ENCODE peak calls at places on chromosome 12, in eight cellular contexts. E is suprapubic skin, B is HCT116, Y is endothelial cell of umbilical vein, G is Panc1, H is HL-60, D is GM23338, A is H1. V is an unnamed sample.

GRCh38 chr12:47209014-47209413 is 129.3 kb upstream of the AMIGO2 start:
- DNase-seq in H (no peak), Y (no peak), E (no peak), G (no peak), D (no peak), B (no peak), A (no peak), V (no peak)

GRCh38 chr12:124053855-124054254 is 80.8 kb downstream of the ZNF664 start:
- DNase-seq in H (no peak), E (no peak), D (peak; percentile 88), Y (peak; percentile 92), G (no peak), B (peak; percentile 12), A (peak; percentile 61), V (peak; percentile 62)

GRCh38 chr12:99658950-99659349 is 11.4 kb downstream of the GARIN6 start:
- DNase-seq in D (peak; percentile 11), H (no peak), Y (no peak), E (no peak), G (no peak), A (no peak), B (peak; percentile 4), V (no peak)

GRCh38 chr12:110802489-110802888 is 44.3 kb upstream of the CCDC63 start:
- DNase-seq in B (no peak), E (no peak), G (no peak), H (no peak), A (no peak), D (no peak), Y (no peak), V (no peak)

GRCh38 chr12:80709811-80710726 is 2.6 kb downstream of the MYF6 start:
- DNase-seq in D (peak; percentile 87), G (peak; percentile 18), B (peak; percentile 4), Y (no peak), H (no peak), E (no peak), A (peak; percentile 65), V (no peak)

GRCh38 chr12:14373202-14373601 is 7.7 kb downstream of the ATF7IP start:
- DNase-seq in D (no peak), Y (peak; percentile 81), E (no peak), H (no peak), B (no peak), A (no peak), G (no peak), V (no peak)

GRCh38 chr12:47194501-47194900 is 114.7 kb upstream of the AMIGO2 start:
- DNase-seq in G (no peak), E (no peak), D (no peak), A (no peak), B (no peak), Y (no peak), H (peak; percentile 45), V (no peak)

GRCh38 chr12:29320295-29321090 is 60.5 kb downstream of the ERGIC2 start:
- DNase-seq in A (no peak), H (no peak), E (no peak), B (no peak), D (no peak), G (peak; percentile 15), Y (peak; percentile 57), V (no peak)

GRCh38 chr12:102465762-102466560 is 14.4 kb downstream of the IGF1 start:
- DNase-seq in B (no peak), E (no peak), Y (no peak), G (no peak), H (no peak), D (no peak), A (no peak), V (no peak)

GRCh38 chr12:69837191-69838085 is 12.4 kb downstream of the MYRFL start:
- DNase-seq in D (no peak), G (no peak), A (no peak), E (no peak), B (peak; percentile 1), Y (peak; percentile 94), H (no peak), V (no peak)

GRCh38 chr12:112116232-112117060 is 7.9 kb upstream of the NAA25 start:
- DNase-seq in E (peak; percentile 70), Y (peak; percentile 82), B (peak; percentile 23), H (peak; percentile 70), A (peak; percentile 76), D (peak; percentile 95), G (no peak), V (peak; percentile 69)

GRCh38 chr12:110170535-110171185 is 46.5 kb downstream of the IFT81 start:
- DNase-seq in G (no peak), A (no peak), H (no peak), E (no peak), Y (no peak), D (no peak), B (no peak), V (no peak)

GRCh38 chr12:10242539-10242938 is 29.9 kb downstream of the GABARAPL1 start:
- DNase-seq in D (no peak), E (no peak), A (no peak), H (no peak), Y (no peak), G (no peak), B (no peak), V (no peak)

GRCh38 chr12:69987453-69988102 is 162.6 kb downstream of the MYRFL start:
- DNase-seq in E (no peak), A (no peak), D (no peak), Y (peak; percentile 93), H (no peak), B (peak; percentile 75), G (no peak), V (no peak)

GRCh38 chr12:8941691-8942478 is 7.6 kb downstream of the M6PR start:
- DNase-seq in D (peak; percentile 24), G (no peak), B (no peak), A (no peak), E (no peak), H (no peak), Y (no peak), V (no peak)

GRCh38 chr12:52221912-52222457 is 11.1 kb upstream of the KRT7 start:
- DNase-seq in D (peak; percentile 96), H (peak; percentile 61), B (peak; percentile 67), A (peak; percentile 96), E (peak; percentile 78), G (no peak), Y (peak; percentile 44), V (peak; percentile 55)

GRCh38 chr12:104188534-104188933 is 27.0 kb upstream of the TXNRD1 start:
- DNase-seq in B (no peak), Y (no peak), A (no peak), H (no peak), G (no peak), E (no peak), D (no peak), V (no peak)

GRCh38 chr12:10849425-10849878 is at the start of gene PRR4:
- DNase-seq in A (no peak), E (no peak), B (no peak), H (no peak), D (no peak), Y (no peak), G (no peak), V (no peak)

GRCh38 chr12:26880625-26881024 is 47.6 kb upstream of the ITPR2 start:
- DNase-seq in G (no peak), A (no peak), Y (no peak), B (no peak), H (no peak), E (no peak), D (no peak), V (no peak)

GRCh38 chr12:26874501-26875296 is 41.7 kb upstream of the ITPR2 start:
- DNase-seq in B (no peak), G (no peak), A (no peak), D (no peak), Y (peak; percentile 52), H (peak; percentile 67), E (no peak), V (no peak)

GRCh38 chr12:26878661-26879119 is 45.7 kb upstream of the ITPR2 start:
- DNase-seq in Y (peak; percentile 93), G (no peak), D (peak; percentile 12), H (no peak), A (no peak), E (peak; percentile 84), B (no peak), V (peak; percentile 85)
- TF ChIP-seq POLR2AphosphoS5 in Y (no peak), G (no peak), D (no peak), H (no peak), A (no peak), E (no peak), B (no peak), V (no peak)

GRCh38 chr12:25020621-25021243 is 71.8 kb upstream of the BCAT1 start:
- DNase-seq in H (no peak), A (no peak), D (no peak), Y (no peak), G (no peak), E (no peak), B (no peak), V (no peak)

GRCh38 chr12:25025260-25025659 is 76.4 kb upstream of the BCAT1 start:
- DNase-seq in B (no peak), G (no peak), D (no peak), A (no peak), E (no peak), Y (no peak), H (no peak), V (no peak)

GRCh38 chr12:25023808-25024207 is 74.9 kb upstream of the BCAT1 start:
- DNase-seq in A (no peak), E (no peak), B (no peak), G (no peak), H (no peak), Y (no peak), D (no peak), V (no peak)

GRCh38 chr12:25025951-25026490 is 77.1 kb upstream of the BCAT1 start:
- DNase-seq in D (no peak), G (no peak), A (no peak), H (no peak), E (no peak), Y (no peak), B (no peak), V (no peak)
- H3K27ac ChIP-seq in D (no peak overlapping the region), G (no peak overlapping the region), A (no peak overlapping the region), H (no peak overlapping the region), E (no peak overlapping the region), Y (no peak overlapping the region), B (no peak overlapping the region), V (no peak overlapping the region)

DNA sequence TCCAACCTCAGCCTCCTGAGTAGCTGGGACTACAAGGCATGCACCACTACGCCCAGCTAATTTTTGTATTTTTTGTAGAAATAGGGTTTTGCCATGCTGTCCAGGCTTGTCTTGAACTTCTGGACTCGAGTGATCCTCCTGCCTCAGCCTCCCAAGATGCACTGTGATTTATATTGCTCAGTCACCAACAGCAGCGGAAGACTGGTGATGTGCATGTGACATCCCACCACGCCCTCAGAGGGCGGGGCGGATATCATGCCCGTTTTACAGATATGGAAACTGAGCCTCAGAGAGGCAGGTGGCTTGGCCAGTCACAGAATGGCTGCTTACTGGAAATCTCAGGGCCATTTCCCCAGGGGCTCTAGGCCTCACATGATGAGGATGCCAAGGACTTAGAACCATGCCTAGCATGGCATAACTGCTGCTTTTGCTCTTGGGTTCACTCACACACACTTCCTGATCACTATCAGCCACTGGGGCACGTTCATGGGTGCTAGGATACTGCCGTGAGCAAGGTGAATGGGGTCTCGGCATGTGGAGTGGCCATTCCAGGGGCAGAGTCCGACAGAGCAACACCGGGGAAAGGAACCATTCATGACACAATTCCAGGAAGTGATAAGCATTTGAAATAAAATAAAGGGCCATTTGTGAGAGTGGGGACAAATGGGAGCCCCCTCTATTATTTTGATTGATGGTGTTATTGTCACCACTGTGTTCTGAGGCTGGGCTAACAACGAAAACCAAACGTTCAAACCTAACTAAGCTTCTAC is 31.9 kb downstream of the RBM19 start:
- DNase-seq in A (no peak), Y (peak; percentile 36), G (no peak), B (no peak), E (no peak), H (no peak), D (no peak), V (no peak)
- H3K4me3 ChIP-seq in A (no peak overlapping the region), Y (no peak overlapping the region), G (no peak overlapping the region), B (no peak overlapping the region), E (no peak overlapping the region), H (no peak overlapping the region), D (no peak overlapping the region), V (no peak overlapping the region)

GRCh38 chr12:12024958-12025682 is 45.6 kb upstream of the BCL2L14 start:
- DNase-seq in D (no peak), Y (no peak), A (peak; percentile 20), G (no peak), B (no peak), H (no peak), E (no peak), V (peak; percentile 71)
- TF ChIP-seq POLR2AphosphoS5 in D (no peak), Y (no peak), A (no peak), G (no peak), B (no peak), H (no peak), E (no peak), V (no peak)